ENCODE peak calls at places on chromosomes 4 and X, in four cellular contexts. C is K562, O is HL-60, S is GM12878. N is an unnamed sample.

GRCh38 chrX:1519022-1519497 is 17.9 kb downstream of the P2RY8 start:
- DNase-seq in C (no peak), O (no peak), S (no peak), N (no peak)

GRCh38 chr4:179465131-179465797 is 2023.0 kb upstream of the AGA start:
- DNase-seq in C (no peak), O (peak), S (no peak), N (no peak)

GRCh38 chrX:72540318-72540717 is 32.3 kb downstream of the HDAC8 start:
- DNase-seq in C (no peak), O (no peak), S (no peak), N (no peak)

GRCh38 chr4:39365931-39366771 is at the start of gene RFC1:
- DNase-seq in C (peak), O (peak), S (peak), N (peak)

GRCh38 chr4:125353131-125353530 is 38.4 kb downstream of the FAT4 start:
- DNase-seq in C (no peak), O (no peak), S (no peak), N (no peak)

GRCh38 chrX:30521440-30522182 is 56.0 kb downstream of the TASL start:
- DNase-seq in C (no peak), O (no peak), S (no peak), N (no peak)

GRCh38 chr4:101183658-101184373 is 163.5 kb downstream of the PPP3CA start:
- DNase-seq in C (no peak), O (no peak), S (no peak), N (no peak)

GRCh38 chr4:102455750-102456149 is 45.4 kb upstream of the NFKB1 start:
- DNase-seq in C (no peak), O (no peak), S (no peak), N (no peak)

GRCh38 chrX:108250654-108251579 is 159.3 kb downstream of the ATG4A start:
- DNase-seq in C (no peak), O (no peak), S (no peak), N (no peak)

GRCh38 chr4:68476191-68476590 is 28.9 kb downstream of the TMPRSS11E start:
- DNase-seq in C (no peak), O (no peak), S (no peak), N (no peak)

GRCh38 chr4:113327513-113327912 is 278.1 kb downstream of the ANK2 start:
- DNase-seq in C (no peak), O (no peak), S (no peak), N (no peak)

DNA sequence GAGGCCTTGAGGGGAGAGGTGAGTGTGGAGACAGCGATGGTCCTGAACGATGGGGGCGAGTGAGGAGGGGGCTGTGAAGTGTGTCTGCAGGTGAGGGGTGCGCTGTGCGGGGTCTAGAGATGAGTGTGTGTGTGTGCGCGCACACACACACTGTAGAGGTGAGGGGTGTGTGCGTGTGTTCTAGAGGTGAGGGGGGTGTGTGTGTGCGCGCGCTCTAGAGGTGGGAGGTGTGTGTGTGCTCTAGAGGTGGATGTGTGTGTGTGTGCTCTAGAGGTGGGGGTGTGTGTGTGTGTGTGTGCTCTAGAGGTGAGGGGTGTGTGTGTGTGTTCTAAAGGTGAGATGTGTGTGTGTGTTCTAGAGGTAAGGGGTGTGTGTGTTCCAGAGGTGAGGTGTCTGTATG is 574 bp downstream of the BST1 start:
- DNase-seq in C (no peak), O (no peak), S (no peak), N (no peak)
- TF ChIP-seq SPI1 in C (no peak), O (no peak), S (no peak), N (no peak)

GRCh38 chrX:109626637-109627036 is 1.7 kb upstream of the KCNE5 start:
- DNase-seq in C (peak), O (no peak), S (no peak), N (no peak)

GRCh38 chrX:109619816-109620215 is 5.2 kb downstream of the KCNE5 start:
- DNase-seq in C (no peak), O (peak), S (no peak), N (no peak)

GRCh38 chrX:109622270-109622669 is 2.7 kb downstream of the KCNE5 start:
- DNase-seq in C (no peak), O (no peak), S (no peak), N (no peak)

GRCh38 chrX:109624641-109625311 is at the start of gene KCNE5:
- DNase-seq in C (no peak), O (no peak), S (no peak), N (no peak)

DNA sequence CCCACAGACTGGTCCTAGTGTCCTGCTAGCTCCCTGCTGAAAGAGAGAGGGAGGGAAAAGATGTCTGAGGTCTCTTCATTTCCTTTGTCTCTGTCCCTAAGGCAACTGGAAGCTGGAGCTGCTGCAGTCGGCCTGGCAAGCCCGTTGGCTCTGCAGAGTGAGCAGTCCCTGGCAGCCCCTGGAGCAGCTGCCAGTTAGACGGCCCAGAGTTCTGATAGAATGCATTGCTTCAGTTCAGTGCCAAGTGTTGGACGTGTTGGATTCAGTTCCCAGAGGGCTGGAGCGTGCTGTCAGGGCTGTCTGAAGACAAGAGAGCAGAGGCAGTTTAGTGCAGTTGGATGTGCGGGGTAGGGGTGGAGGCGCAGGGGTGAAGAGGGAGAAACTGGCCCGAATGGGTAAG is 950 bp downstream of the KCNE5 start:
- DNase-seq in C (no peak), O (no peak), S (no peak), N (no peak)
- TF ChIP-seq SPI1 in C (no peak), O (no peak), S (no peak), N (no peak)

DNA sequence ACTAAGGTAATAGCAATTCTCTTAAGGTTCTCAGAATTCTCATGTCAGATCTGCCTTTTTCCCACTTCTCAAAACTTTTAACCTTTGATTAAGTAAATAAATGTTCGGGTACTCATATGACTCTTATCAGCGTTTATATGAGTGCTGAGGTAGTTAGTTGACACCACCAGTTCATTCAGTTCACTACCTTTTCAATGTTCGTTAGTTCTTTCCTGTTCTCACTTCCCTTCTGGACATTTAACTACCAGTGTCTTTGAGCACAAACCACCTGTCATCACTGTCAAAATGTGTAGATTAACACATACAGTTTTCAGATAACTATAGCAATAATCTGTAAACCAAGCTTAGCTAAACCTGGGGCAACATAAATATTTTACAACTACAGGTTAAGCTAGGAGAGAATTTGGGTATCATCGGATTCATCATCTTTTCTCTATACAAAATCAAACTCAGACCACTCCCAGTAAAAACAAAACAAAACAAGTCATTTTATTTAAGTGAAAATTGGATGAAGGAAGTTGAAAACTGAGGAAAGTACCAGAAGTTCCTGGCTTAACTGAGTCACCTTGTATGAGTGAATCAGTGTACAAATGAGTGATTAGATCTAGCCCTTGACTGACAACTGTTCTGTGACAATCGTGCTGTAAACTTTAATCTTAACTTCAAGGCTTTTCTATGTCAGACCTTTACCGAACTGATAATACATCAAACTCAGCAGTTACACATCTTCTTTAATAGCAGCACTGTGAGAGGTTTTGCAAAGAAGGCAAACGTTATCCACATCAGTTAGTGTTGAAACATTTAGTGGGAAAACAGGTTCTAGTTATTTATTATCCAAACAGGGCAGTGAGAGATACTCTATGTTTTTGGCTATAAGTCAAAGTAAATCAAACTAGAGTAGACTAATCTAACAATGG is 41.9 kb downstream of the ARHGEF38 start:
- DNase-seq in C (no peak), O (no peak), S (peak), N (no peak)
- TF ChIP-seq SPI1 in C (no peak), O (no peak), S (peak), N (peak)

DNA sequence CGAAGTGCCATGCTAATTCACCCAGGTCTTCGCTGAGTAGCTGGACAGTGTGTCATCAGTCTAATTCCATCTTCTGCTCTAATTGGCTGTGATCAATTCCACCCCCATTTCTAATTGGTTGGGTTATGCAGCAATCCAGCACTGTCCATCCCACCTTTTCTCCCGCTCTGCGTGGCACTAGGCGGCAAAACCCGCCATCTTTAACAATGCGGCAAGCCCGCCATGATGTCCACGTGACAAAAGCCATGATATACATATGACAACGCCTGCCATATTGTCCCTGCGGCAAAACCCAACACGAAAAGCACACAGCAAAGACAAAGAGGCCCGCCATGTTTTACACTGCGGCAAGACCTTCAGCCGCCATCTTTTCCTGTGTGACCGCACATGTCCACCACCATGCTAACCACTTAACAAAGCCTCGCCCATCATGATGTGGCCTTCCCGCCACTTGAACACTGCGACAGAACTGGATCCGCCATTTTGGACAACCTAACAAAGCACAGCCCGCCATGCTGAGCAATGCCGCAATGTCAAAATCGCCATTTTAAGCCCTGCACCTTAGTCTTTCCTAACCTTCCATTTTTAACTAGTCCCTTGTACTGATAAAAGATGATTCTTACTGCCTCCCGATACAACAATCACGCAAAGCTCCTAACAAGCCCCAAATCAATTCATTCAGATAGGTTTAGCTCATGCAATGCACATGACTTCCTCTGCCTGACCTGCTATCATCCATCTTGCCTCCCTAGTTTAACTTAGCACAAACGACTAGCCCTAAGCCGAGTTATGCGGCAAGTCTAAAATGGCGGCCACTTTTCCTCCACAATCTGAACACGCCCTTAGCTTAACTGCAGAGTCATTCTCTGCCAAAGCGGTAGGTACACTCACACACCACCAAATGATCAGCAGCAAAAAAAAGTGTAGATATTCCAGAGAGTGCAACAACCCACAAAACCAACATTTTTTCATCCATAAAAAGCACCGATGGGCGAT is 288.3 kb downstream of the CHIC1 start:
- DNase-seq in C (peak), O (no peak), S (peak), N (no peak)
- TF ChIP-seq SPI1 in C (no peak), O (no peak), S (no peak), N (no peak)

GRCh38 chrX:39204945-39205344 is 403.7 kb downstream of the MID1IP1 start:
- DNase-seq in C (no peak), O (no peak), S (no peak), N (no peak)
- TF ChIP-seq SPI1 in C (no peak), O (no peak), S (no peak), N (no peak)

DNA sequence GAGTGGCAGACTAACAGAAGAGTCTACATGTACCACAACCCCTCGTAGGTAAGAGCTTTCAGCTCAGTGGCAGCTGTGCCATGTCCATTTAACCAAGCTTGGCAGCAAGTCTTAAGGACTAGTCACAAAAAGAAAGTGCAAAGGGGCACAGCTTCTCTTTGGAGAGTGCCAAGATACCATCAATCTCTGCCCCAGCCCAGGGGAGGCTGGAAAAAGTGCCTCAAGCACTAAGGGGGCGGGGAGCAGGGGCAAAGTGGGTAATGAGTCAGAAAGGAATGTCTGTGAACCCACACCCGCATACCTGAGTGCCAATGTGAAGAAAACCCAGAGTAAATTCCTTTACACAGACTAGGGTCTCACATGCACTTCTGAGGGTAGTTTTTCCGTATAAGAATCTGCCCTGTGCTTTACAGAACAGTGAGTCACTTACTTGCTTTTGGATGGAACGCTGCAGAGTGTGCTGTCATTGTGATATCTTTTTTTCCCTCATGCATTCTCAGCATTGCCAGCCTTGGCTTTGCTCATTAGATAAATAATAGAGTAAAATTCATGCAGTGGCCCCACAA is 219.8 kb downstream of the ZNF674 start:
- DNase-seq in C (no peak), O (no peak), S (no peak), N (no peak)
- TF ChIP-seq SPI1 in C (no peak), O (no peak), S (no peak), N (no peak)

GRCh38 chr4:122577808-122578781 is 42.8 kb downstream of the IL21 start:
- DNase-seq in C (peak), O (no peak), S (no peak), N (no peak)

GRCh38 chr4:122577189-122577553 is 43.7 kb downstream of the IL21 start:
- DNase-seq in C (no peak), O (no peak), S (no peak), N (no peak)

DNA sequence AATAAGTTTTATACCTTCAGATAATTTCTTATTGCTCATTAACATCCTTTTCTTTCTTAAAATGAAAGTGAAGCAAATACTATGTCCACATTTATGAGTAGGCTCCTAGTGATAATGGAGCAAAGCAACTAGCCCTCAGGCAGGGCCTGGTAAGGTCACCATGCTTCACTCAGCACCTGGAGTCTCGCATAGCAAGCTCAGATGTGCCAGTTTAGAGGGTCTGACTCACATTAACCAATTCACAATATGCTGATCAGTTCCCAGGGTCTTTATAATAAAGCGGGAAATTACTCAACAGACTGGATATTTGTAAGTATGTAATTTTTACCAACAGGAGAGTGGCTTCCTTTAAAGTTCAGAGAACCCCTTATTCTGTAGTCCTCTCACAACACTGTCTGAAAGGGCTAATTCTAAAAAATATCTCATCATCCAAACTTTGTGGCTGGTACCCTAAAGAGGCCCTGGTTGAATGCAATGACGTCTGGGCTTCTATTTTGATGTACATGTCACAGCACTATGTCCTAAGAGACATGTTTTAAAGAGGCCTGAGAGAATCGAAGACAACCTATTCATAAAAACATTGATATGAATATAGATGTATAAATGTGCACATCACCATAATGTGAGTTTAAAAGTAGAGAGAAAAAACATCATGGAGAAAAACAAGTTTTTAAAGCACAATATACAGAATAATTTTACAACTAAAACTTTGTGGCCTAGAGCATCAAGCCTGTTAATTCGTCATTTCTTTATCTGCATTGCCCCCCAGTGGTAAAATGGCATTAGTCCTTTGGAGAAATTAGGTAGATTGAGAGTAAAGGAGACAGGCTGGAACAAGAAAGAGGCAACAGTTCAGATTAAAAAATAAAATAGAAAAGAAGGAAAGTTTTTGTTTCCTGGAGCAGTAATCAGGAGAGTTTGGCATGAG is 44.3 kb downstream of the IL21 start:
- DNase-seq in C (peak), O (no peak), S (no peak), N (no peak)
- TF ChIP-seq SPI1 in C (no peak), O (no peak), S (no peak), N (no peak)

GRCh38 chr4:168498259-168498658 is 1.4 kb downstream of the PALLD start:
- DNase-seq in C (no peak), O (no peak), S (no peak), N (no peak)
- TF ChIP-seq SPI1 in C (no peak), O (no peak), S (no peak), N (no peak)

GRCh38 chr4:53355919-53356521 is 9.8 kb downstream of the SCFD2 start:
- DNase-seq in C (no peak), O (no peak), S (no peak), N (no peak)
- TF ChIP-seq SPI1 in C (no peak), O (peak), S (peak), N (peak)

GRCh38 chrX:43703211-43703791 is 47.2 kb downstream of the MAOA start:
- DNase-seq in C (no peak), O (no peak), S (no peak), N (no peak)

GRCh38 chrX:43706786-43707185 is 50.7 kb downstream of the MAOA start:
- DNase-seq in C (no peak), O (no peak), S (no peak), N (no peak)

GRCh38 chrX:43702660-43703059 is 46.6 kb downstream of the MAOA start:
- DNase-seq in C (no peak), O (no peak), S (no peak), N (no peak)

GRCh38 chrX:43702079-43702524 is 46.0 kb downstream of the MAOA start:
- DNase-seq in C (no peak), O (no peak), S (no peak), N (no peak)

GRCh38 chrX:43707812-43708548 is 51.9 kb downstream of the MAOA start:
- DNase-seq in C (no peak), O (no peak), S (no peak), N (no peak)
- TF ChIP-seq SPI1 in C (no peak), O (no peak), S (no peak), N (no peak)